ENCODE peak calls at places on chromosomes 2 and 18, in seven cellular contexts. S, U, Z, Q, T, B and D are unnamed samples.

GRCh38 chr2:240191001-240191400 is 50.5 kb upstream of the OTOS start:
- DNase-seq in Q (no peak), S (no peak), B (no peak), U (no peak), Z (peak; percentile 48), T (no peak), D (peak; percentile 1)

GRCh38 chr2:45988879-45989278 is 308.3 kb upstream of the EPAS1 start:
- DNase-seq in S (no peak), Z (no peak), U (no peak), B (peak; percentile 44), Q (no peak), T (no peak), D (no peak)

GRCh38 chr2:169806586-169806985 is 7.9 kb downstream of the SSB start:
- DNase-seq in B (no peak), Q (no peak), S (no peak), Z (no peak), U (no peak), T (no peak), D (no peak)

GRCh38 chr2:110748489-110748867 is 16.1 kb downstream of the ACOXL start:
- DNase-seq in S (peak; percentile 98), U (no peak), Q (no peak), Z (no peak), B (no peak), T (peak; percentile 42), D (peak; percentile 60)

GRCh38 chr2:149692837-149693518 is 105.4 kb upstream of the MMADHC start:
- DNase-seq in Z (no peak), Q (no peak), S (no peak), B (no peak), T (no peak), U (no peak), D (no peak)

GRCh38 chr2:27627963-27628766 is 647 bp downstream of the CCDC121 start:
- DNase-seq in B (no peak), S (no peak), T (no peak), Q (peak; percentile 14), Z (peak; percentile 64), U (peak; percentile 45), D (no peak)

GRCh38 chr2:68253211-68254068 is 1.1 kb upstream of the PPP3R1 start:
- DNase-seq in S (no peak), B (no peak), Q (peak; percentile 47), U (peak; percentile 24), Z (no peak), T (no peak), D (peak; percentile 13)

GRCh38 chr2:128394004-128394730 is 75.5 kb upstream of the HS6ST1 start:
- DNase-seq in T (peak; percentile 37), Z (peak; percentile 26), Q (no peak), U (no peak), S (no peak), B (no peak), D (no peak)

GRCh38 chr18:21181763-21182162 is 60.3 kb upstream of the GREB1L start:
- DNase-seq in Q (no peak), B (no peak), S (no peak), T (no peak), Z (no peak), U (no peak), D (no peak)

GRCh38 chr2:163132850-163133249 is 294.3 kb upstream of the KCNH7 start:
- DNase-seq in S (no peak), Z (no peak), T (no peak), U (peak; percentile 5), Q (no peak), B (no peak), D (no peak)

GRCh38 chr2:100703744-100704143 is 116.2 kb upstream of the NPAS2 start:
- DNase-seq in Q (no peak), B (peak; percentile 16), S (no peak), U (no peak), T (no peak), Z (no peak), D (no peak)

GRCh38 chr2:90079374-90079773 is 1387.9 kb downstream of the RPIA start:
- DNase-seq in Q (no peak), B (no peak), S (no peak), Z (no peak), U (no peak), T (no peak), D (no peak)

GRCh38 chr2:71700041-71700879 is 246.9 kb downstream of the DYSF start:
- DNase-seq in T (no peak), S (no peak), Q (no peak), B (no peak), Z (peak; percentile 38), U (no peak), D (no peak)
- TF ChIP-seq EP300 in T (no peak), S (no peak), Q (no peak), B (no peak), Z (no peak), U (no peak), D (no peak)

GRCh38 chr2:8003462-8004075 is 678.3 kb upstream of the ID2 start:
- DNase-seq in B (no peak), U (no peak), Q (no peak), S (no peak), T (no peak), Z (peak; percentile 89), D (peak; percentile 19)
- TF ChIP-seq POLR2AphosphoS5 in B (no peak), U (no peak), Q (no peak), S (no peak), T (no peak), Z (peak; percentile 63), D (peak; percentile 31)

GRCh38 chr2:98175811-98176210 is 88.8 kb downstream of the VWA3B start:
- DNase-seq in Q (no peak), T (no peak), B (no peak), U (no peak), Z (no peak), S (no peak), D (peak; percentile 63)
- TF ChIP-seq CTCF in Q (no peak), T (no peak), B (peak; percentile 45), U (peak; percentile 25), Z (no peak), S (peak; percentile 30), D (no peak)

GRCh38 chr2:214100488-214100887 is 310.4 kb upstream of the VWC2L start:
- DNase-seq in Q (no peak), T (no peak), B (no peak), S (no peak), U (no peak), Z (no peak), D (no peak)

GRCh38 chr2:214096200-214096599 is 314.7 kb upstream of the VWC2L start:
- DNase-seq in Q (no peak), S (no peak), B (no peak), T (no peak), U (no peak), Z (no peak), D (no peak)
- TF ChIP-seq EP300 in Q (no peak), S (no peak), B (no peak), T (no peak), U (no peak), Z (no peak), D (no peak)

GRCh38 chr2:37156071-37156856 is 516 bp downstream of the EIF2AK2 start:
- DNase-seq in Q (no peak), S (no peak), U (peak; percentile 42), B (peak; percentile 78), T (peak; percentile 38), Z (peak; percentile 73), D (peak; percentile 54)

GRCh38 chr2:37154790-37155189 is 2.0 kb downstream of the EIF2AK2 start:
- DNase-seq in B (no peak), U (no peak), Q (no peak), S (no peak), T (no peak), Z (no peak), D (no peak)

GRCh38 chr2:37153224-37153623 is 3.6 kb downstream of the EIF2AK2 start:
- DNase-seq in B (no peak), Q (no peak), Z (no peak), S (no peak), T (no peak), U (no peak), D (no peak)

GRCh38 chr2:37156857-37157714 is at the start of gene EIF2AK2:
- DNase-seq in U (peak; percentile 84), Z (peak; percentile 92), S (no peak), T (peak; percentile 84), B (peak; percentile 86), Q (peak; percentile 94), D (peak; percentile 89)
- TF ChIP-seq POLR2AphosphoS5 in U (peak; percentile 60), Z (no peak), S (no peak), T (peak; percentile 65), B (peak; percentile 35), Q (peak; percentile 48), D (peak; percentile 65)

DNA sequence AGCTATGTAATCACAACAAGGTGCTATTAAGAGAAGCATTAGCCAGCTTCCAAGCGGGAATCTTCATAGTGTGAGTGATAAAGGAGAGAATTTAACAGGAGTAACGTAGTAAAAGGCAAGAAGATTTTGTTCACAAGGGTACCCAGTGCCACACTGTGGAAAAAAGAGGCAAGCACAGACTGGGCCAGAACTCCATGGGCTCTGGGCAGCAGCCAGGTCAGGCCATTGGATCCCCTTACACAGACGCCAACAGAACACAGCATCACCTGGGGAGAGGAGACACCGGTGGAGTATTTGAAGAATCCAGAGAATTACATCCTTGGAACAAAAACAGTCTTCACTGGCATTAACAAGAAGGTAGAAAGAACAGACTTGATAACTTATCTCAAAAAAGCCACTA is 21.2 kb downstream of the AMER3 start:
- DNase-seq in T (no peak), B (no peak), U (no peak), S (no peak), Z (no peak), Q (no peak), D (no peak)
- TF ChIP-seq CTCF in T (no peak), B (peak; percentile 13), U (peak; percentile 37), S (no peak), Z (no peak), Q (no peak), D (no peak)

DNA sequence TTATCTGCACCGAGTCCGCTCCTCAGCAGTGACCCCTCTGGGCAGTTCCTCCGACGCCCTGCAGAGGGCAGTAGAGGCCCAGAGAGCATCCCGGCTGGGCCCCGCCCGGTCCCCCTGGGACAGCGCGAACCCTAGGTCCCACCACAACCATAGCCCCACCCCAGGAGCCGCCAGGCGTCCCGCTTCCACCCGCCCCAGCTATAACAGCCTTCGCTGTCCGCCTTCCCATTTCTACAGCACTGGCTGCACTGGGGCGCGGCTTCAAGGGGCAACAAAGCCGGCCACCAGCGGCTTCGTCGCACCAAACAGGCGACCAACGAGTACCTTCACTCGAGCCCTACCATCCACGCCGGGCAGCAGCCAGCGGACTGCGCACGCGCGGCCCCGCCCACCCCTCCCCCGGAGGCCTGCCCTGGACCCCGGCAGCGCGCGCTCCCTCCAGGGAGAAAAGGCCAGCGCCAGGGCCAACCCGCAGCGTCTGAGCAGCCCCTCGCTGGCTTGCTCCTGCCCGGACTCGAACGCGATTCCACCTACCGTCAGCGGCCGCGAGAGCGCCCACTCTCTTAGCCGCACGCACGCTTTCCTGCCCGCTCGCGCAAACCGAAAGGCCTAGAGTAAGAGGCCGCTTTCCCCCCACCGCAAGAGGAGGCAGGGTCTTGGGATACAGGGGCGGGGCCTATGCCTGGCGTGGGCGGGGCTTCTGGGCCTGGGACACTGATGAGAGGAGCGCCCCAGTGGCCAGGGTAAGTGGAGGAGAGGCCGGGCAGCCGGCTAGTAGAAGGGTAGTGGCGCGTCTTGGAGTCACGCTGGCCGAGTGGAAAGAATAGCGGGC is at the start of gene NHEJ1:
- DNase-seq in Q (peak; percentile 95), B (peak; percentile 100), T (peak; percentile 99), Z (peak; percentile 98), U (peak; percentile 90), S (peak; percentile 65), D (peak; percentile 99)
- TF ChIP-seq EP300 in Q (no peak), B (no peak), T (no peak), Z (no peak), U (no peak), S (no peak), D (no peak)